ENCODE peak calls at places on chromosome 11, in six cellular contexts. F, X, W, A, L and N are unnamed samples.

GRCh38 chr11:126341760-126342161 is 13.7 kb upstream of the ST3GAL4 start:
- DNase-seq in F (no peak), X (peak), W (no peak), A (no peak), L (no peak), N (no peak)

GRCh38 chr11:117017456-117017855 is 80.8 kb downstream of the SIK3 start:
- DNase-seq in F (no peak), X (no peak), W (no peak), A (no peak), L (no peak), N (no peak)

GRCh38 chr11:82686211-82686610 is 47.5 kb downstream of the FAM181B start:
- DNase-seq in F (no peak), X (no peak), W (no peak), A (no peak), L (no peak), N (no peak)

GRCh38 chr11:117796456-117797428 is at the start of gene DSCAML1:
- DNase-seq in F (no peak), X (peak), W (peak), A (no peak), L (no peak), N (no peak)

GRCh38 chr11:92198276-92198675 is 26.3 kb upstream of the FAT3 start:
- DNase-seq in F (no peak), X (no peak), W (no peak), A (no peak), L (no peak), N (no peak)

GRCh38 chr11:34208266-34209135 is 103.1 kb downstream of the NAT10 start:
- DNase-seq in F (no peak), X (peak), W (no peak), A (no peak), L (no peak), N (no peak)

GRCh38 chr11:5696210-5696609 is 6.6 kb downstream of the TRIM22 start:
- DNase-seq in F (no peak), X (no peak), W (no peak), A (no peak), L (no peak), N (no peak)

GRCh38 chr11:36165638-36166389 is 123.4 kb downstream of the COMMD9 start:
- DNase-seq in F (no peak), X (no peak), W (no peak), A (no peak), L (no peak), N (no peak)

GRCh38 chr11:70926543-70926942 is 325.8 kb downstream of the SHANK2 start:
- DNase-seq in F (no peak), X (no peak), W (no peak), A (no peak), L (no peak), N (no peak)